ENCODE peak calls at places on chromosomes 5 and 9, in nine cellular contexts. One of them, this sample, is unnamed.
A peak's percentile ranks its signal among the peaks of the same experiment; 100 is the strongest.

GRCh38 chr5:42397267-42397666 is 26.0 kb upstream of the GHR start:
- DNase-seq in left ventricle myocardium inferior: peak; percentile 51
- DNase-seq in omental fat pad: no peak
- DNase-seq in AG09319: no peak
- DNase-seq in A549: no peak
- DNase-seq in brain microvascular endothelial cell: no peak
- DNase-seq in CD8-positive, alpha-beta T cell: no peak
- DNase-seq in cardiac fibroblast: no peak
- DNase-seq in neural crest cell: no peak
- DNase-seq in this sample: no peak

GRCh38 chr5:180090769-180091546 is 19.4 kb upstream of the RNF130 start:
- DNase-seq in omental fat pad: no peak
- DNase-seq in brain microvascular endothelial cell: peak; percentile 36
- DNase-seq in CD8-positive, alpha-beta T cell: no peak
- DNase-seq in neural crest cell: peak; percentile 35
- DNase-seq in A549: no peak
- DNase-seq in AG09319: no peak
- DNase-seq in cardiac fibroblast: peak; percentile 41
- DNase-seq in left ventricle myocardium inferior: no peak
- DNase-seq in this sample: no peak

GRCh38 chr5:170617519-170618218 is 113.8 kb downstream of the KCNIP1 start:
- DNase-seq in brain microvascular endothelial cell: no peak
- DNase-seq in neural crest cell: no peak
- DNase-seq in A549: no peak
- DNase-seq in AG09319: no peak
- DNase-seq in omental fat pad: no peak
- DNase-seq in CD8-positive, alpha-beta T cell: no peak
- DNase-seq in left ventricle myocardium inferior: no peak
- DNase-seq in cardiac fibroblast: no peak
- DNase-seq in this sample: no peak

GRCh38 chr5:69364850-69365249 is 4.5 kb downstream of the AK6 start:
- DNase-seq in cardiac fibroblast: no peak
- DNase-seq in AG09319: no peak
- DNase-seq in neural crest cell: no peak
- DNase-seq in left ventricle myocardium inferior: no peak
- DNase-seq in brain microvascular endothelial cell: no peak
- DNase-seq in CD8-positive, alpha-beta T cell: no peak
- DNase-seq in A549: no peak
- DNase-seq in omental fat pad: no peak
- DNase-seq in this sample: no peak

GRCh38 chr5:180636403-180637075 is 12.9 kb downstream of the FLT4 start:
- DNase-seq in CD8-positive, alpha-beta T cell: no peak
- DNase-seq in brain microvascular endothelial cell: peak; percentile 38
- DNase-seq in left ventricle myocardium inferior: peak; percentile 12
- DNase-seq in A549: no peak
- DNase-seq in cardiac fibroblast: no peak
- DNase-seq in omental fat pad: no peak
- DNase-seq in AG09319: no peak
- DNase-seq in neural crest cell: no peak
- DNase-seq in this sample: peak; percentile 10

GRCh38 chr5:68271124-68271523 is 55.6 kb downstream of the PIK3R1 start:
- DNase-seq in left ventricle myocardium inferior: no peak
- DNase-seq in CD8-positive, alpha-beta T cell: no peak
- DNase-seq in AG09319: no peak
- DNase-seq in omental fat pad: no peak
- DNase-seq in neural crest cell: no peak
- DNase-seq in A549: no peak
- DNase-seq in brain microvascular endothelial cell: no peak
- DNase-seq in cardiac fibroblast: no peak
- DNase-seq in this sample: no peak

GRCh38 chr9:107284636-107285035 is 1.6 kb downstream of the RAD23B start:
- DNase-seq in A549: no peak
- DNase-seq in neural crest cell: no peak
- DNase-seq in AG09319: no peak
- DNase-seq in CD8-positive, alpha-beta T cell: no peak
- DNase-seq in left ventricle myocardium inferior: no peak
- DNase-seq in cardiac fibroblast: no peak
- DNase-seq in brain microvascular endothelial cell: no peak
- DNase-seq in omental fat pad: no peak
- DNase-seq in this sample: no peak

GRCh38 chr5:33306758-33307157 is 134.0 kb upstream of the TARS1 start:
- DNase-seq in neural crest cell: no peak
- DNase-seq in AG09319: no peak
- DNase-seq in brain microvascular endothelial cell: no peak
- DNase-seq in CD8-positive, alpha-beta T cell: no peak
- DNase-seq in cardiac fibroblast: no peak
- DNase-seq in A549: no peak
- DNase-seq in omental fat pad: no peak
- DNase-seq in left ventricle myocardium inferior: no peak
- DNase-seq in this sample: no peak

GRCh38 chr9:114370251-114370984 is 17.4 kb downstream of the AKNA start:
- DNase-seq in neural crest cell: no peak
- DNase-seq in A549: no peak
- DNase-seq in omental fat pad: no peak
- DNase-seq in cardiac fibroblast: no peak
- DNase-seq in brain microvascular endothelial cell: no peak
- DNase-seq in left ventricle myocardium inferior: no peak
- DNase-seq in AG09319: no peak
- DNase-seq in CD8-positive, alpha-beta T cell: no peak
- DNase-seq in this sample: no peak

GRCh38 chr9:88742483-88742882 is 207.5 kb downstream of the NXNL2 start:
- DNase-seq in CD8-positive, alpha-beta T cell: no peak
- DNase-seq in cardiac fibroblast: peak; percentile 91
- DNase-seq in A549: no peak
- DNase-seq in AG09319: peak; percentile 79
- DNase-seq in neural crest cell: no peak
- DNase-seq in left ventricle myocardium inferior: no peak
- DNase-seq in omental fat pad: no peak
- DNase-seq in brain microvascular endothelial cell: peak; percentile 42
- DNase-seq in this sample: no peak

GRCh38 chr9:33108472-33108871 is 32.0 kb upstream of the SMU1 start:
- DNase-seq in omental fat pad: no peak
- DNase-seq in cardiac fibroblast: no peak
- DNase-seq in neural crest cell: no peak
- DNase-seq in AG09319: no peak
- DNase-seq in left ventricle myocardium inferior: no peak
- DNase-seq in A549: no peak
- DNase-seq in brain microvascular endothelial cell: no peak
- DNase-seq in CD8-positive, alpha-beta T cell: no peak
- DNase-seq in this sample: no peak

GRCh38 chr5:58925627-58926545 is 343.0 kb downstream of the RAB3C start:
- DNase-seq in AG09319: no peak
- DNase-seq in omental fat pad: no peak
- DNase-seq in CD8-positive, alpha-beta T cell: no peak
- DNase-seq in cardiac fibroblast: no peak
- DNase-seq in A549: no peak
- DNase-seq in left ventricle myocardium inferior: no peak
- DNase-seq in brain microvascular endothelial cell: no peak
- DNase-seq in neural crest cell: no peak
- DNase-seq in this sample: no peak

GRCh38 chr5:79936644-79937216 is 54.3 kb downstream of the MTX3 start:
- DNase-seq in cardiac fibroblast: no peak
- DNase-seq in omental fat pad: no peak
- DNase-seq in CD8-positive, alpha-beta T cell: no peak
- DNase-seq in AG09319: no peak
- DNase-seq in A549: no peak
- DNase-seq in brain microvascular endothelial cell: no peak
- DNase-seq in neural crest cell: no peak
- DNase-seq in left ventricle myocardium inferior: no peak
- DNase-seq in this sample: no peak

DNA sequence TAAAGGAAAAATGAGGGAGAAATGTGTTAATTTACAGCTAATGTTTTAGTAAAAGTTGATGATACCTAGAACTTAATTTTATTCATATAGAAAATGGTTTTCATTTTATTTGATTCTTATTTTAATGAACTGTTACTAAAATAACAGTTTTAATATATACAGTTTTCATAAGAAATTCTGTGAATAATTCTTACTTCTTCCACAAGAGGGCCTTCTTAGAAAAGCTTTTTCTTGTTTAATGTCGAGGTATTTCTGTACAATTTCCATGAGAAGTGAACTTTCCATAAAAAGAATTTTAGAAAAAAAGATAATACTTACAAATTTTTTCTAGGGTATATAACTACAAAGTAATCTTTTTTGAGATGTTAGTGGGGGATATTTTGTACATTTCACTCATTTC is 73.9 kb downstream of the KLF9 start:
- DNase-seq in CD8-positive, alpha-beta T cell: no peak
- DNase-seq in left ventricle myocardium inferior: no peak
- DNase-seq in omental fat pad: no peak
- DNase-seq in AG09319: no peak
- DNase-seq in brain microvascular endothelial cell: no peak
- DNase-seq in neural crest cell: no peak
- DNase-seq in A549: peak; percentile 18
- DNase-seq in cardiac fibroblast: peak; percentile 70
- DNase-seq in this sample: no peak
- TF ChIP-seq CTCF in CD8-positive, alpha-beta T cell: peak; percentile 85
- TF ChIP-seq CTCF in left ventricle myocardium inferior: peak; percentile 68
- TF ChIP-seq CTCF in omental fat pad: no peak
- TF ChIP-seq CTCF in AG09319: peak; percentile 35
- TF ChIP-seq CTCF in brain microvascular endothelial cell: no peak
- TF ChIP-seq CTCF in neural crest cell: peak; percentile 77
- TF ChIP-seq CTCF in A549: peak; percentile 52
- TF ChIP-seq CTCF in cardiac fibroblast: peak; percentile 33
- TF ChIP-seq CTCF in this sample: peak; percentile 85

DNA sequence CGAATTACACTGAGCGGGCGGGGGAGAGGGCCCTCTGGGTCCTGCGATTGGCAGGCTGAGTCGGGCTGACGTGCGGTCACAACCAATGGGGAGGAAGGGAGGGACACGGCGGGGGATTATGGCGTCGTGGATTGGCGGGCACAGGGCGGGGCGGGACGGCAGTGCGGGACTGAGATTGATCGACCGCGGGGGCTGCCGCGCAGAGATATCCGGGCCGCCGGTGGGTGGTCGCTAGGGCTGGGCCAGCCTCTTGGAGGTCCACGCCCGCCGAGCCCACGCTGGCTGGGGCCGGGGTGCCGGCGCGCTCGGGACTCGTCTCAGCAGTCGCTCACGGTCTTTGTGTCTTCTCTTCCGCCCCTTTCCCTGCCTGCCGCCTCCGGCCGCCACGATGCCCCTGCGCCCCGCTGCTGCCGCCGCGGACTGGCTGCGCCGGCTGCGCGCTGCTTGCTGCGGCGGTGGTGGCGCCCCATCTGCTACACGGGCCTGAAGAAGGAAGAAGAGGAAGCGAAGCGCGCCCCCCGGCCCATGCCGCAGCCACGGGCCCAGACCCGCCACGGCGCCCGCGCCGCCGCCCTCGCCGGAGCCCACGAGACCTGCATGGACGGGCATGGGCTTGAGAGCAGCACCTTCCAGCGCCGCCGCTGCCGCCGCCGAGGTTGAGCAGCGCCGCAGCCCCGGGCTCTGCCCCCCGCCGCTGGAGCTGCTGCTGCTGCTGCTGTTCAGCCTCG is at the start of gene RGMB:
- DNase-seq in AG09319: peak; percentile 99
- DNase-seq in A549: peak; percentile 98
- DNase-seq in cardiac fibroblast: peak; percentile 99
- DNase-seq in CD8-positive, alpha-beta T cell: peak; percentile 87
- DNase-seq in neural crest cell: peak; percentile 96
- DNase-seq in brain microvascular endothelial cell: peak; percentile 99
- DNase-seq in omental fat pad: peak; percentile 84
- DNase-seq in left ventricle myocardium inferior: peak; percentile 98
- DNase-seq in this sample: peak; percentile 95
- TF ChIP-seq CTCF in AG09319: no peak
- TF ChIP-seq CTCF in A549: peak; percentile 32
- TF ChIP-seq CTCF in cardiac fibroblast: no peak
- TF ChIP-seq CTCF in CD8-positive, alpha-beta T cell: no peak
- TF ChIP-seq CTCF in neural crest cell: peak; percentile 8
- TF ChIP-seq CTCF in brain microvascular endothelial cell: no peak
- TF ChIP-seq CTCF in omental fat pad: no peak
- TF ChIP-seq CTCF in left ventricle myocardium inferior: no peak
- TF ChIP-seq CTCF in this sample: no peak

GRCh38 chr5:141338538-141339306 is at the start of gene PCDHGA2:
- DNase-seq in neural crest cell: no peak
- DNase-seq in brain microvascular endothelial cell: peak; percentile 33
- DNase-seq in left ventricle myocardium inferior: no peak
- DNase-seq in cardiac fibroblast: peak; percentile 54
- DNase-seq in AG09319: no peak
- DNase-seq in CD8-positive, alpha-beta T cell: no peak
- DNase-seq in omental fat pad: no peak
- DNase-seq in A549: peak; percentile 24
- DNase-seq in this sample: no peak
- TF ChIP-seq CTCF in neural crest cell: peak; percentile 34
- TF ChIP-seq CTCF in brain microvascular endothelial cell: peak; percentile 54
- TF ChIP-seq CTCF in left ventricle myocardium inferior: peak; percentile 72
- TF ChIP-seq CTCF in cardiac fibroblast: peak; percentile 49
- TF ChIP-seq CTCF in AG09319: peak; percentile 34
- TF ChIP-seq CTCF in CD8-positive, alpha-beta T cell: no peak
- TF ChIP-seq CTCF in omental fat pad: no peak
- TF ChIP-seq CTCF in A549: peak; percentile 35
- TF ChIP-seq CTCF in this sample: no peak

DNA sequence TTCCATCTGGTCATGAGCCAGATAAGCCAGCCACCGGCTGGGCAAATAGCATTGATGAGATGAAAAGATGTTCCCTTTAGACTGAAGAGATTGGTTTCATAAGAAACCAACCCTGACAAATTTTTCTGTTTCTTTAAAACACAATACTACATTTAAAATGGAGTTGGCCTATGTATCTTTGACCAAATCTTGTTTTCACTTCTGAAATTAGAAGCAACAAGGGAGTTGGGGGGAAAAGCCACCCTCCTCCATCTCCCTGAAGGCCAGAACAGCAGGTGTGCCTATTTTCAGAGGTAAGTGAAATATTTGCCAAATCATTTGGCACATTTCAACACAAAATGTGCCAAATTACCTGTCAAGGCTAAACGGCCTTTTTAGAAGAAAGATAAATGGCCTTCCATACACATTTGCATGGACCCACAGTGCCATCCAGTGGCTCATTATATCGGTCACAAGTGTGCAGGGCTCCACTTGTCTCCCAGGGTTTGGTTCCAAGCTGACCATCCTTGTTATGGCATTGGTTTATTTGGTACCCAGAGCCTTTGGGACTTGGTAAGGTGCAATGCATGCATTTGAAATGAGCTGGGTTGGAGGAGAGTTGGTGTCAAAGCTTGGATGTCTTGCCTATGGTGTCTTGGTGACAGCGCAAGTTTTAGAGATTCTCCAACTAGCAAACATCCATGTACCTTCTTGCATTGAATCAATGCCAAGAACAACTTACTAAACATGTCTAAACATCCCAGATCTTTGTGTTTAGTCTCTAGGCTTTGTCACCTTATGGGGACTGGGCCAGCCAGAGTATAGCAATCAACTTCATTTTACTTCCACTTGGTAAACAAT is 372.0 kb upstream of the KIF2A start:
- DNase-seq in neural crest cell: peak; percentile 62
- DNase-seq in cardiac fibroblast: peak; percentile 50
- DNase-seq in omental fat pad: no peak
- DNase-seq in left ventricle myocardium inferior: no peak
- DNase-seq in brain microvascular endothelial cell: peak; percentile 49
- DNase-seq in A549: peak; percentile 27
- DNase-seq in CD8-positive, alpha-beta T cell: no peak
- DNase-seq in AG09319: no peak
- DNase-seq in this sample: peak; percentile 59
- TF ChIP-seq CTCF in neural crest cell: peak; percentile 85
- TF ChIP-seq CTCF in cardiac fibroblast: peak; percentile 38
- TF ChIP-seq CTCF in omental fat pad: no peak
- TF ChIP-seq CTCF in left ventricle myocardium inferior: peak; percentile 72
- TF ChIP-seq CTCF in brain microvascular endothelial cell: peak; percentile 78
- TF ChIP-seq CTCF in A549: peak; percentile 80
- TF ChIP-seq CTCF in CD8-positive, alpha-beta T cell: no peak
- TF ChIP-seq CTCF in AG09319: peak; percentile 47
- TF ChIP-seq CTCF in this sample: peak; percentile 39

This sample was measured in mesothelial cell of epicardium.